ENCODE peak calls at places on chromosomes 16 and 17, in seven cellular contexts. G is IMR-90, V is adrenal gland, D is A549, J is spleen, I is gastrocnemius medialis, M is heart left ventricle. E is an unnamed sample.

GRCh38 chr17:4968166-4968915 is 724 bp upstream of the SPAG7 start:
- DNase-seq in G (no peak), V (no peak), D (no peak), J (peak), I (peak), M (peak), E (no peak)

GRCh38 chr17:29086628-29087332 is 43.8 kb downstream of the PIPOX start:
- DNase-seq in G (peak), V (no peak), D (no peak), J (no peak), I (no peak), M (no peak), E (no peak)

GRCh38 chr16:31700530-31701388 is 172.8 kb upstream of the ZNF267 start:
- DNase-seq in G (peak), V (peak), D (peak), J (peak), I (peak), M (peak), E (peak)

GRCh38 chr16:71627631-71628236 is 1.8 kb downstream of the MARVELD3 start:
- DNase-seq in G (no peak), V (no peak), D (no peak), J (peak), I (no peak), M (no peak), E (no peak)

GRCh38 chr17:66459811-66460270 is 157.4 kb downstream of the PRKCA start:
- DNase-seq in G (peak), V (peak), D (peak), J (no peak), I (peak), M (peak), E (peak)

GRCh38 chr16:78748471-78748929 is 649.0 kb downstream of the WWOX start:
- DNase-seq in G (no peak), V (no peak), D (no peak), J (no peak), I (peak), M (no peak), E (no peak)

GRCh38 chr17:82922646-82923045 is 82.8 kb upstream of the ZNF750 start:
- DNase-seq in G (no peak), V (no peak), D (no peak), J (peak), I (no peak), M (peak), E (no peak)

GRCh38 chr17:7744416-7744815 is 26.9 kb downstream of the DNAH2 start:
- DNase-seq in G (no peak), V (no peak), D (no peak), J (no peak), I (no peak), M (no peak), E (no peak)

GRCh38 chr17:76584427-76585047 is 1.1 kb downstream of the ST6GALNAC2 start:
- DNase-seq in G (no peak), V (no peak), D (no peak), J (no peak), I (no peak), M (no peak), E (no peak)

GRCh38 chr17:41711669-41712400 is at the start of gene GAST:
- DNase-seq in G (no peak), V (no peak), D (no peak), J (no peak), I (no peak), M (no peak), E (no peak)

GRCh38 chr17:41710472-41711090 is 1.6 kb upstream of the GAST start:
- DNase-seq in G (peak), V (peak), D (peak), J (no peak), I (no peak), M (no peak), E (no peak)

GRCh38 chr17:41705271-41705991 is 6.7 kb upstream of the GAST start:
- DNase-seq in G (peak), V (peak), D (no peak), J (no peak), I (no peak), M (no peak), E (no peak)

GRCh38 chr17:41702712-41703111 is 9.4 kb upstream of the GAST start:
- DNase-seq in G (no peak), V (no peak), D (no peak), J (no peak), I (no peak), M (no peak), E (no peak)

GRCh38 chr17:41707803-41708669 is 4.1 kb upstream of the GAST start:
- DNase-seq in G (no peak), V (no peak), D (no peak), J (no peak), I (no peak), M (no peak), E (no peak)
- H3K27ac ChIP-seq in G (no peak), V (no peak), D (no peak), J (no peak), I (no peak), M (no peak), E (no peak)

GRCh38 chr17:9729735-9730420 is 61.5 kb downstream of the DHRS7C start:
- DNase-seq in G (peak), V (no peak), D (peak), J (no peak), I (no peak), M (no peak), E (no peak)
- TF ChIP-seq CTCF in G (no peak), V (no peak), D (no peak), J (no peak), I (no peak), M (no peak), E (no peak)

GRCh38 chr17:1490643-1491405 is 1.7 kb downstream of the MYO1C start:
- DNase-seq in G (no peak), V (peak), D (peak), J (peak), I (peak), M (peak), E (peak)
- TF ChIP-seq POLR2A in G (no peak), V (no peak), D (peak), J (no peak), I (peak), M (peak), E (peak)

DNA sequence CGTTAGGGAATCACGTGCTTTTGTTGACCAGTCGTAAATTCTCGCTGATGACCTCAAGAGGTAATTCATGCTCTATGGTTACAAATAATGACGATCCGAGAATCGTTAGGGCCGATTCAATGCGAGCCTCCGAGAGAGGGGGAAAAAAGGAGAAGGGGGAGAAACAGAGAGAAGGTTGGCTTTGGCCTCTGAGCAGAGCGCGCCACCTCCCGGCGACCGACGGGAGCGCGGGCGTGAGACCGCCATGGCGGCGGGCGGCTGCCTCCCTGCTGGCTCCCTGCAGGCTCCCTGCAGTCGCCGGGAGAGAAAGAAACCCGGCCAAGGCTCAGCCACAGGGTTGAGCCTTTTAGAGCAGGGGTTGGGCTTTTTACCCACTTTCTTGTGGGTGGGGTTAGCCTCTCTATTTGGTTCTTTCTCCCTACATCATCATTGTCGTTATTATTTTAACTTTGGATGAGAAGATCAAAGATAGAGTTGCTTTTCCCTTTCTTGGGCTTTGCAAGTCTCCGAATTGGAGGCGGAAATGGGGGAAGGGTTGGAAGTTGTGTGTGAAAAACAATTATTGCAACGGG is 347 bp upstream of the HOXB5 start:
- DNase-seq in G (peak), V (peak), D (peak), J (peak), I (peak), M (peak), E (peak)
- H3K27ac ChIP-seq in G (peak), V (peak), D (peak), J (no peak), I (no peak), M (no peak), E (peak)

DNA sequence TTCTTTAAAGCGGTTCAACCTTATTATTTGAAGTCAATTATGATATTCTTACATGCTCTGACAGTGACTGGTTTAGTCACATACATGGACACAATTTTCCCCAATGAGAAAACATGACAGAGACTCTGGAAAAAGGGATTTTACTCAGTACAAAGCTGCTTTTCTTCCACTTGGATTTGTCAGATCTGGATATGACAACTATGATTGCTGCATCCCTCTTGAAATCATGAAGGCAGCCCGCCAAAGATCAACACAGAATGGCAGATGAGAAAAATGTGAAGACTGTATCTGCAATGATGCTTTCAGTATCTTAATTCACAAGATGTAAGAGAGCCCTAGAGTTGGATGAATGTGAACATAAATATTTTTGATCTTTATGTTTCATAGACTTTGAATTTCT is 439.6 kb downstream of the CDH8 start:
- DNase-seq in G (no peak), V (no peak), D (no peak), J (no peak), I (no peak), M (no peak), E (no peak)
- TF ChIP-seq CTCF in G (no peak), V (no peak), D (no peak), J (no peak), I (no peak), M (no peak), E (no peak)

DNA sequence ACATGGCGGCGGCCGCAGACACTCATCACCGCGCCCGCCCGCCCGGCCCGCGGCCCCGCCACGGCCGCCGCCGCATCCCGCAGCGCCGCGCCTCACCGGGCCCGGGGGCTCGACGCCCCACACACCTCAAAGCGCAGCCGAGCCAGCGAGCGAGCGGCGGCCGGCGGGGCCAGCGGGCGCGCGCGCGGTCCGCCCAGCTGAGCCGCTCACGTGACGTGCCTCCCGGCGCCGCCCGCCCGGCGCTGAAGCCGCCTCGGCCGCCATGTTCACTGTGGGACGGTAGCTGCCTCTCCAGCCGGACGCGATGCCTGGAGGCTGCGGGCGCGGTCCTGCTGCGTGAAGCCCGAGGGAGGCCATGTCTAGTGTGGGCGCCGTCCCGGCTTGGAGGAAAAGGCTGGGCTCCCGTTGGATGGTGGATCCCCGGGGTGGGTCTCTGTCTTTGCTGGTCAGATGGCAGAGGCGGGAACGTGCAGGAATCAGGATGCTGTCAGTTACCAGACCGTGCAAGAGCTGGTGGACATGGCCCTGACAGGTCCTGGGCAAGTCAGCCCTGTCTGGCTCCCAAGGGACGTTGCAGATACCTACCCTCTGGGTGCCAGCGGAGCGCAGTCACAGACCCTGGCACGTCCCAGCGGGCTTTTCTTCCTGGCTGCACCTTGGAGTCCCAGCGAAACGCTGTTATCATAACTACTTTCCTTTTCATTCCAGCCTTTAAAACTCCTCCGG is at the start of gene USP31:
- DNase-seq in G (peak), V (peak), D (peak), J (peak), I (peak), M (peak), E (peak)
- TF ChIP-seq POLR2A in G (no peak), V (no peak), D (peak), J (no peak), I (peak), M (no peak), E (peak)

DNA sequence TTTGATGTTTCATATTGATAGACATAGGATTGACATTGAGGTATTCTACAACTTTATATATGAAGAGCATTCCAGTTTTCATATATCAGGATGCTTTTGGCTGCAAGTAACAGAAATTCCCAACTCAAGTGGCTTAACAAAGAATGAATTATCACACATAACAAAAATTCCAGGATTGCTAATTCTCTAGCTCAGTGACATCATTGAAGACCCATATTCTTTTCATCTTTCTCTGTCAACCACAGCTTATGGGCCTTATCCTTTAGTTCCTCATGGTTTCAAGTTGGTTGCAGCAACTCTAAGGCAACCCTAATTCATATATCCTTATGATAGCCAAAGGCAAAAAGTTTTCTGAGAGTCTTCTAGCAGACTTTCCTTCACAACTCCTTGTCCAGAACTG is 91.5 kb upstream of the HAS3 start:
- DNase-seq in G (peak), V (no peak), D (no peak), J (no peak), I (no peak), M (no peak), E (no peak)
- H3K27ac ChIP-seq in G (no peak), V (no peak), D (no peak), J (no peak), I (no peak), M (no peak), E (no peak)

GRCh38 chr17:48011405-48012150 is 26.0 kb downstream of the COPZ2 start:
- DNase-seq in G (peak), V (no peak), D (peak), J (peak), I (no peak), M (peak), E (no peak)
- TF ChIP-seq CTCF in G (peak), V (peak), D (peak), J (peak), I (peak), M (no peak), E (no peak)

E was measured in uterus.